ENCODE peak calls at places on chromosomes 5 and 9, in four cellular contexts. W, G, E and J are unnamed samples.
A peak's percentile ranks its signal among the peaks of the same experiment; 100 is the strongest.

GRCh38 chr5:33841829-33842228 is 50.0 kb downstream of the ADAMTS12 start:
- DNase-seq in W (no peak), G (no peak), E (no peak), J (no peak)

GRCh38 chr5:56995605-56996004 is 43.7 kb upstream of the MIER3 start:
- DNase-seq in E (no peak), G (no peak), W (no peak), J (no peak)

GRCh38 chr5:172284275-172284971 is 859 bp upstream of the UBTD2 start:
- DNase-seq in E (no peak), W (peak; percentile 6), G (no peak), J (no peak)

GRCh38 chr5:140256726-140257125 is 46.2 kb downstream of the PFDN1 start:
- DNase-seq in W (no peak), G (no peak), E (no peak), J (no peak)

GRCh38 chr9:126763130-126763764 is 41.6 kb upstream of the ZBTB43 start:
- DNase-seq in E (no peak), W (no peak), G (no peak), J (peak; percentile 39)

GRCh38 chr5:76547242-76547890 is 75.8 kb downstream of the F2RL2 start:
- DNase-seq in E (no peak), G (peak; percentile 23), W (peak; percentile 14), J (peak; percentile 19)

GRCh38 chr9:20227166-20227874 is 395.0 kb downstream of the MLLT3 start:
- DNase-seq in G (no peak), W (no peak), E (no peak), J (no peak)

GRCh38 chr5:66779535-66779934 is 183.3 kb downstream of the MAST4 start:
- DNase-seq in G (no peak), W (no peak), E (no peak), J (no peak)

GRCh38 chr5:117302949-117303348 is 728.3 kb upstream of the SEMA6A start:
- DNase-seq in G (no peak), W (no peak), E (no peak), J (no peak)

GRCh38 chr5:119370521-119370920 is 14.7 kb downstream of the TNFAIP8 start:
- DNase-seq in E (no peak), G (no peak), W (no peak), J (no peak)

GRCh38 chr5:148563021-148563420 is 91.3 kb downstream of the HTR4 start:
- DNase-seq in G (no peak), E (no peak), W (no peak), J (no peak)

GRCh38 chr9:8863886-8864881 is 1064.6 kb upstream of the DMAC1 start:
- DNase-seq in W (no peak), E (no peak), G (no peak), J (no peak)

GRCh38 chr9:7370378-7370777 is 429.2 kb downstream of the DMAC1 start:
- DNase-seq in W (no peak), G (no peak), E (no peak), J (no peak)

GRCh38 chr9:111356567-111357244 is 26.7 kb upstream of the OR2K2 start:
- DNase-seq in E (no peak), G (no peak), W (no peak), J (no peak)